ENCODE peak calls at places on chromosome 11, in seven cellular contexts. L is GM12865; N is posterior vena cava; T is GM10248; U is stimulated activated CD8-positive, alpha-beta memory T cell treated with anti-CD3 and anti-CD28 coated beads, Interleukin-7, amount 100 ng/mL, for 1 hour; X is activated T-cell treated with anti-CD3 and anti-CD28 coated beads for 4 hours; F is activated CD4-positive, alpha-beta T cell treated with anti-CD3 and anti-CD28 coated beads for 24 hours. E is an unnamed sample.

GRCh38 chr11:17412488-17413180 is 24.2 kb upstream of the KCNJ11 start:
- DNase-seq in L (no peak), N (peak; percentile 51), T (no peak), U (no peak), X (no peak), F (no peak), E (no peak)

GRCh38 chr11:86119062-86119461 is 50.2 kb upstream of the PICALM start:
- DNase-seq in L (no peak), N (no peak), T (no peak), U (no peak), X (no peak), F (no peak), E (no peak)

GRCh38 chr11:36391062-36391461 is 95.0 kb downstream of the PRR5L start:
- DNase-seq in L (no peak), N (no peak), T (no peak), U (no peak), X (no peak), F (no peak), E (no peak)

GRCh38 chr11:72038491-72038890 is 39.8 kb downstream of the IL18BP start:
- DNase-seq in L (no peak), N (peak; percentile 84), T (no peak), U (no peak), X (no peak), F (no peak), E (no peak)

GRCh38 chr11:24234822-24235508 is 261.9 kb upstream of the LUZP2 start:
- DNase-seq in L (no peak), N (peak; percentile 47), T (no peak), U (no peak), X (no peak), F (no peak), E (no peak)

GRCh38 chr11:130858215-130858614 is 58.1 kb downstream of the SNX19 start:
- DNase-seq in L (peak; percentile 22), N (no peak), T (no peak), U (no peak), X (no peak), F (no peak), E (no peak)

GRCh38 chr11:48033918-48034341 is 53.6 kb downstream of the PTPRJ start:
- DNase-seq in L (no peak), N (no peak), T (no peak), U (no peak), X (no peak), F (no peak), E (no peak)

GRCh38 chr11:28606930-28607329 is 498.7 kb downstream of the METTL15 start:
- DNase-seq in L (no peak), N (no peak), T (no peak), U (no peak), X (no peak), F (no peak), E (no peak)

GRCh38 chr11:2693271-2693833 is 6.4 kb downstream of the KCNQ1OT1 start:
- DNase-seq in L (no peak), N (peak; percentile 72), T (no peak), U (no peak), X (no peak), F (no peak), E (peak; percentile 95)

GRCh38 chr11:97140885-97141494 is 751.2 kb downstream of the JRKL start:
- DNase-seq in L (peak; percentile 34), N (no peak), T (peak; percentile 6), U (no peak), X (no peak), F (no peak), E (no peak)

GRCh38 chr11:68264741-68265540 is 6.8 kb downstream of the C11orf24 start:
- DNase-seq in L (no peak), N (peak; percentile 70), T (no peak), U (no peak), X (no peak), F (no peak), E (no peak)

GRCh38 chr11:92841719-92842118 is 127.7 kb upstream of the MTNR1B start:
- DNase-seq in L (no peak), N (no peak), T (no peak), U (no peak), X (no peak), F (no peak), E (no peak)

GRCh38 chr11:117931971-117932370 is 2.8 kb upstream of the TMPRSS13 start:
- DNase-seq in L (peak; percentile 90), N (peak; percentile 22), T (peak; percentile 75), U (no peak), X (no peak), F (peak; percentile 50), E (no peak)

GRCh38 chr11:42591841-42592240 is 720.0 kb upstream of the API5 start:
- DNase-seq in L (no peak), N (no peak), T (no peak), U (no peak), X (no peak), F (no peak), E (no peak)

E was measured in H1.